ENCODE peak calls at places on chromosomes 2 and 18, in nine cellular contexts. One of them, this sample, is unnamed.

GRCh38 chr2:234913208-234913626 is 38.6 kb upstream of the SH3BP4 start:
- DNase-seq in stimulated activated CD8-positive, alpha-beta memory T cell treated with anti-CD3 and anti-CD28 coated beads, Interleukin-2, amount 100 ng/mL, for 1 hour: no peak
- DNase-seq in mesenchymal stem cell: peak; percentile 61
- DNase-seq in AG04449: no peak
- DNase-seq in fibroblast of gingiva: no peak
- DNase-seq in aorta: no peak
- DNase-seq in A549: no peak
- DNase-seq in cardiac muscle cell: no peak
- DNase-seq in activated naive CD4-positive, alpha-beta T cell: no peak
- DNase-seq in this sample: no peak

GRCh38 chr2:27379383-27379839 is 1.1 kb downstream of the ZNF513 start:
- DNase-seq in mesenchymal stem cell: no peak
- DNase-seq in activated naive CD4-positive, alpha-beta T cell: no peak
- DNase-seq in A549: no peak
- DNase-seq in stimulated activated CD8-positive, alpha-beta memory T cell treated with anti-CD3 and anti-CD28 coated beads, Interleukin-2, amount 100 ng/mL, for 1 hour: no peak
- DNase-seq in AG04449: no peak
- DNase-seq in fibroblast of gingiva: no peak
- DNase-seq in aorta: no peak
- DNase-seq in cardiac muscle cell: no peak
- DNase-seq in this sample: no peak

GRCh38 chr2:107687087-107687486 is 139.6 kb upstream of the RGPD4 start:
- DNase-seq in aorta: no peak
- DNase-seq in AG04449: no peak
- DNase-seq in fibroblast of gingiva: no peak
- DNase-seq in stimulated activated CD8-positive, alpha-beta memory T cell treated with anti-CD3 and anti-CD28 coated beads, Interleukin-2, amount 100 ng/mL, for 1 hour: no peak
- DNase-seq in cardiac muscle cell: no peak
- DNase-seq in mesenchymal stem cell: no peak
- DNase-seq in activated naive CD4-positive, alpha-beta T cell: no peak
- DNase-seq in A549: no peak
- DNase-seq in this sample: no peak

GRCh38 chr2:102166189-102166845 is 20.5 kb upstream of the IL1RL2 start:
- DNase-seq in AG04449: peak; percentile 42
- DNase-seq in cardiac muscle cell: peak; percentile 69
- DNase-seq in fibroblast of gingiva: peak; percentile 57
- DNase-seq in stimulated activated CD8-positive, alpha-beta memory T cell treated with anti-CD3 and anti-CD28 coated beads, Interleukin-2, amount 100 ng/mL, for 1 hour: no peak
- DNase-seq in aorta: no peak
- DNase-seq in mesenchymal stem cell: peak; percentile 78
- DNase-seq in activated naive CD4-positive, alpha-beta T cell: no peak
- DNase-seq in A549: no peak
- DNase-seq in this sample: no peak

GRCh38 chr2:212863185-212863588 is 288.2 kb downstream of the IKZF2 start:
- DNase-seq in A549: no peak
- DNase-seq in fibroblast of gingiva: peak; percentile 4
- DNase-seq in cardiac muscle cell: peak; percentile 6
- DNase-seq in mesenchymal stem cell: peak; percentile 26
- DNase-seq in aorta: no peak
- DNase-seq in activated naive CD4-positive, alpha-beta T cell: no peak
- DNase-seq in stimulated activated CD8-positive, alpha-beta memory T cell treated with anti-CD3 and anti-CD28 coated beads, Interleukin-2, amount 100 ng/mL, for 1 hour: no peak
- DNase-seq in AG04449: no peak
- DNase-seq in this sample: no peak

GRCh38 chr2:69694894-69695849 is 46.8 kb upstream of the ANXA4 start:
- DNase-seq in aorta: no peak
- DNase-seq in AG04449: peak; percentile 88
- DNase-seq in mesenchymal stem cell: peak; percentile 81
- DNase-seq in fibroblast of gingiva: peak; percentile 57
- DNase-seq in activated naive CD4-positive, alpha-beta T cell: no peak
- DNase-seq in cardiac muscle cell: no peak
- DNase-seq in stimulated activated CD8-positive, alpha-beta memory T cell treated with anti-CD3 and anti-CD28 coated beads, Interleukin-2, amount 100 ng/mL, for 1 hour: no peak
- DNase-seq in A549: no peak
- DNase-seq in this sample: no peak

GRCh38 chr18:13235326-13235937 is 16.9 kb downstream of the LDLRAD4 start:
- DNase-seq in A549: no peak
- DNase-seq in mesenchymal stem cell: no peak
- DNase-seq in stimulated activated CD8-positive, alpha-beta memory T cell treated with anti-CD3 and anti-CD28 coated beads, Interleukin-2, amount 100 ng/mL, for 1 hour: no peak
- DNase-seq in fibroblast of gingiva: no peak
- DNase-seq in aorta: no peak
- DNase-seq in activated naive CD4-positive, alpha-beta T cell: no peak
- DNase-seq in AG04449: no peak
- DNase-seq in cardiac muscle cell: no peak
- DNase-seq in this sample: no peak

GRCh38 chr18:12325726-12326245 is 17.7 kb downstream of the TUBB6 start:
- DNase-seq in A549: no peak
- DNase-seq in stimulated activated CD8-positive, alpha-beta memory T cell treated with anti-CD3 and anti-CD28 coated beads, Interleukin-2, amount 100 ng/mL, for 1 hour: no peak
- DNase-seq in mesenchymal stem cell: no peak
- DNase-seq in aorta: no peak
- DNase-seq in activated naive CD4-positive, alpha-beta T cell: no peak
- DNase-seq in cardiac muscle cell: no peak
- DNase-seq in AG04449: no peak
- DNase-seq in fibroblast of gingiva: no peak
- DNase-seq in this sample: no peak

GRCh38 chr2:59885536-59885935 is 667.9 kb downstream of the BCL11A start:
- DNase-seq in fibroblast of gingiva: no peak
- DNase-seq in cardiac muscle cell: no peak
- DNase-seq in mesenchymal stem cell: no peak
- DNase-seq in activated naive CD4-positive, alpha-beta T cell: no peak
- DNase-seq in A549: no peak
- DNase-seq in stimulated activated CD8-positive, alpha-beta memory T cell treated with anti-CD3 and anti-CD28 coated beads, Interleukin-2, amount 100 ng/mL, for 1 hour: no peak
- DNase-seq in aorta: no peak
- DNase-seq in AG04449: no peak
- DNase-seq in this sample: no peak